ENCODE peak calls at places on chromosomes 2 and 18, in four cellular contexts. G is transverse colon, S is fibroblast of pulmonary artery, L is bronchial epithelial cell. P is an unnamed sample.

GRCh38 chr2:33317369-33318015 is 159.0 kb upstream of the RASGRP3 start:
- DNase-seq in G (no peak), S (no peak), L (no peak), P (no peak)

GRCh38 chr2:165469417-165469816 is at the start of gene CSRNP3:
- DNase-seq in G (peak; percentile 59), S (peak; percentile 90), L (peak; percentile 87), P (peak; percentile 79)

GRCh38 chr2:106269591-106270291 is 75.6 kb upstream of the UXS1 start:
- DNase-seq in G (peak; percentile 72), S (no peak), L (peak; percentile 65), P (peak; percentile 84)

GRCh38 chr2:74585406-74586182 is 31.1 kb downstream of the DOK1 start:
- DNase-seq in G (peak; percentile 26), S (no peak), L (no peak), P (peak; percentile 33)

GRCh38 chr2:72367530-72368225 is 220.0 kb upstream of the CYP26B1 start:
- DNase-seq in G (peak; percentile 11), S (peak; percentile 96), L (peak; percentile 99), P (peak; percentile 10)

GRCh38 chr2:182018218-182018617 is 32.6 kb downstream of the PPP1R1C start:
- DNase-seq in G (no peak), S (peak; percentile 27), L (peak; percentile 63), P (no peak)

GRCh38 chr18:12076424-12077140 is 17.1 kb upstream of the ANKRD62 start:
- DNase-seq in G (no peak), S (peak; percentile 29), L (no peak), P (no peak)

GRCh38 chr18:51110073-51110797 is 80.2 kb downstream of the SMAD4 start:
- DNase-seq in G (peak; percentile 69), S (peak; percentile 43), L (no peak), P (peak; percentile 71)

GRCh38 chr18:74596959-74597661 is 560 bp upstream of the ZNF407 start:
- DNase-seq in G (peak; percentile 76), S (peak; percentile 71), L (peak; percentile 7), P (peak; percentile 84)